ENCODE peak calls at places on chromosomes 5 and 9, in ten cellular contexts. U, A, F, C, Z, M, Q, J, X and G are unnamed samples. For H3K9me3, the result is how much of the 10 kb centered on the place peaks cover.

GRCh38 chr5:337565-338130 is 16.1 kb downstream of the AHRR start:
- DNase-seq in Q (no peak), A (peak), M (peak), X (peak), J (no peak), Z (no peak), F (no peak), U (peak), C (no peak), G (peak)

GRCh38 chr9:98230354-98230753 is 25.1 kb downstream of the TBC1D2 start:
- DNase-seq in Z (no peak), C (no peak), U (no peak), F (no peak), A (no peak), J (no peak), Q (no peak), X (no peak), M (peak), G (no peak)

GRCh38 chr9:98944130-98945074 is 695 bp downstream of the COL15A1 start:
- DNase-seq in C (peak), U (peak), A (peak), F (no peak), Q (no peak), M (no peak), J (peak), Z (no peak), X (no peak), G (peak)

GRCh38 chr9:95720496-95720895 is 155.0 kb upstream of the ERCC6L2 start:
- DNase-seq in Z (no peak), F (no peak), C (no peak), M (no peak), Q (no peak), J (no peak), U (no peak), A (no peak), X (no peak), G (no peak)

GRCh38 chr5:127313847-127314473 is 23.4 kb downstream of the MEGF10 start:
- DNase-seq in A (peak), Q (peak), X (peak), J (peak), Z (peak), U (peak), F (peak), C (peak), M (peak), G (peak)

GRCh38 chr5:52878671-52879070 is 91.0 kb downstream of the ITGA1 start:
- DNase-seq in X (no peak), F (no peak), C (no peak), M (no peak), Q (no peak), J (no peak), Z (no peak), A (no peak), U (peak), G (no peak)

GRCh38 chr9:133773889-133774655 is 35.9 kb upstream of the SARDH start:
- DNase-seq in Q (no peak), A (peak), U (peak), Z (no peak), X (no peak), M (no peak), F (no peak), J (no peak), C (no peak), G (no peak)

GRCh38 chr5:425714-426113 is 17.3 kb upstream of the EXOC3 start:
- DNase-seq in F (no peak), A (no peak), X (peak), C (no peak), Q (no peak), M (no peak), Z (no peak), J (peak), U (no peak), G (no peak)

GRCh38 chr5:55172051-55172899 is 702 bp downstream of the CDC20B start:
- DNase-seq in F (peak), Z (peak), M (peak), C (no peak), Q (peak), A (peak), J (peak), X (peak), U (peak), G (peak)

GRCh38 chr5:77425420-77425819 is 66.7 kb downstream of the WDR41 start:
- DNase-seq in U (no peak), M (no peak), C (no peak), J (no peak), Q (no peak), F (no peak), A (no peak), X (no peak), Z (no peak), G (no peak)

GRCh38 chr9:14670718-14671117 is 22.5 kb downstream of the ZDHHC21 start:
- DNase-seq in C (no peak), U (peak), J (no peak), Q (no peak), A (no peak), M (no peak), Z (no peak), F (no peak), X (no peak), G (no peak)

GRCh38 chr5:155402927-155403645 is 389.5 kb downstream of the KIF4B start:
- DNase-seq in M (no peak), X (no peak), A (no peak), F (no peak), Z (no peak), Q (no peak), U (no peak), C (no peak), J (no peak), G (no peak)

GRCh38 chr5:1737790-1738405 is 61.7 kb downstream of the MRPL36 start:
- DNase-seq in Z (no peak), Q (no peak), U (peak), C (no peak), X (peak), M (no peak), J (peak), F (peak), A (peak), G (peak)

GRCh38 chr5:32388429-32389111 is 56.0 kb downstream of the ZFR start:
- DNase-seq in X (no peak), U (peak), C (no peak), A (no peak), F (no peak), M (no peak), Q (no peak), Z (no peak), J (no peak), G (no peak)

GRCh38 chr5:115992848-115993350 is 30.6 kb downstream of the LVRN start:
- DNase-seq in Q (no peak), C (no peak), F (no peak), X (no peak), U (no peak), Z (no peak), A (no peak), M (no peak), J (no peak), G (no peak)
- H3K9me3 ChIP-seq in Q (under half), C (under half), F (under half), X (under half), U (under half), Z (under half), A (under half), M (under half), J (under half), G (under half)

DNA sequence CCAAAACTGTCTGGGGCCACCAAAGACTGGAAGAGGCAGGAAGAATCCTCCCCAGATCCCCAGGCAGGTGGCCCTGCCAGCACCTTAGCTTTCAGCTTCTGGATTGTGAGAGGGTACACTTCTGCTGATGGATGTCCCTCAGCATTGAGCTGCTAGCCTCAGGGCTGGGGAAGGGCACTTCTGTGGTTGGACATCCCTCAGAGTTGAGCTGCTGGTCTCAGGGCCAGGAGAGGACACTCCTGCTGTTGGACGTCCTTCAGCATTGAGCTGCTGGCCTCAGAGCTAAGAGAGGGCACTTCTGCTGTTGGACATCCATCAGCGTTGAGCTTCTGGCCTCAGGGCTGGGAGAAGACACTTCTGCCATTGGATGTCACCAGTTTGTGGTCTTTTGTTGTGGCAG is 83.8 kb upstream of the FCN1 start:
- DNase-seq in Q (no peak), C (no peak), X (no peak), Z (no peak), M (no peak), J (no peak), U (no peak), A (no peak), F (no peak), G (no peak)
- H3K9me3 ChIP-seq in Q (under half), C (under half), X (under half), Z (under half), M (under half), J (under half), U (under half), A (under half), F (under half), G (half or more)

DNA sequence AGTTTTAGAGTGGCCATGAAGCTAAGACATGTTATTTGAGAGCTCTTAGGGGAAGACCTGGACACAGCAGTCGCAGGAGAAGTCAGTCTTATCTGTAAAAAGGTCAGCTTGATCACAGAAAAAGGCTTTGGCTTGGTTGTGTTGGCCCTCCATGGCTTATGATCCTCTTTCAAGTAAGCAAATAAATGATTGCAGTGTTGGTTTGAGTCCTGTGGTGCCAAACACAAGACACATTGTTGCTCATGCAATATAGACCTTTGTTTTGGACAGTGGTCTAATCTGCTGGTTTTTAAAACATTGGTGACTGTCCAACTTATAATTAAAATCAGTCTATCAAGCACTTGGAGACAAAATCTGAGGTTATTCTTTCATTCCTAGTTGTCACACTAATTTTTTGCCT is 54.0 kb downstream of the DOCK8 start:
- DNase-seq in M (no peak), Q (no peak), U (no peak), Z (no peak), J (no peak), C (no peak), A (no peak), X (no peak), F (no peak), G (no peak)
- H3K9me3 ChIP-seq in M (under half), Q (under half), U (under half), Z (under half), J (under half), C (under half), A (under half), X (under half), F (under half), G (under half)

GRCh38 chr5:174409971-174410370 is 314.4 kb upstream of the MSX2 start:
- DNase-seq in X (no peak), Z (no peak), J (no peak), A (no peak), M (no peak), Q (no peak), C (no peak), F (no peak), U (no peak), G (no peak)
- H3K9me3 ChIP-seq in X (under half), Z (under half), J (under half), A (under half), M (under half), Q (under half), C (under half), F (under half), U (under half), G (under half)

DNA sequence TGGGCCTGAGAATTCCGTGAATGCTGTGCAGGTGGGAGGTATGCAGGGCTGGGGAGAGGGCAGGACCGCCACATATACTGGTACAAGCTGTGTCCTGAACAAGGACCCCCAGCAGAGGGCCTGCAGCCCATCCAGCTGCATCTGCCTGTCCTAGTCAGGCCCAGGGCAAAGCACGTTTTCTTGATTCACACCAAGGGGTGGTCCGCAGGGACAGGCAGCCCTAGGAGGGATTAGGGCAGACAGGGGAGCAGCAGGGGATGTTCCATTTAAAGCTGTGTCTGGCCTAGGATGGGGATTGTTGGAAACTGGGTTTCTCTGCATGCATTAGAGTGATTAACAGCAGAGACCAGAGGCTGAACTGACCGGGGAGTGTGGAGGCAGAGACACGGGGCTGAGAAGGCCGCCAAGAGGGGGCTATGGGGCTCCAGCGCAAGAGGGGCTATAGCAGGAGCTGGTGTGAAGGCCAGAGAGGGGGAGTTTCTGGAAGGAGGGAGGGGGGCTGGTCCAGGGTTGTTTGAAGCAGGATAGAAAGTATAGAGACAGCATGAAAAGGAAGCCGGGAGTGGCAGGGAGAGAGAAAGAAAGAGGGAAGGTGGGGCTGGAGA is 2.7 kb downstream of the GRM6 start:
- DNase-seq in J (no peak), Z (no peak), A (no peak), F (no peak), Q (no peak), M (no peak), C (no peak), U (no peak), X (no peak), G (no peak)
- H3K9me3 ChIP-seq in J (under half), Z (under half), A (under half), F (under half), Q (under half), M (under half), C (under half), U (under half), X (under half), G (under half)

DNA sequence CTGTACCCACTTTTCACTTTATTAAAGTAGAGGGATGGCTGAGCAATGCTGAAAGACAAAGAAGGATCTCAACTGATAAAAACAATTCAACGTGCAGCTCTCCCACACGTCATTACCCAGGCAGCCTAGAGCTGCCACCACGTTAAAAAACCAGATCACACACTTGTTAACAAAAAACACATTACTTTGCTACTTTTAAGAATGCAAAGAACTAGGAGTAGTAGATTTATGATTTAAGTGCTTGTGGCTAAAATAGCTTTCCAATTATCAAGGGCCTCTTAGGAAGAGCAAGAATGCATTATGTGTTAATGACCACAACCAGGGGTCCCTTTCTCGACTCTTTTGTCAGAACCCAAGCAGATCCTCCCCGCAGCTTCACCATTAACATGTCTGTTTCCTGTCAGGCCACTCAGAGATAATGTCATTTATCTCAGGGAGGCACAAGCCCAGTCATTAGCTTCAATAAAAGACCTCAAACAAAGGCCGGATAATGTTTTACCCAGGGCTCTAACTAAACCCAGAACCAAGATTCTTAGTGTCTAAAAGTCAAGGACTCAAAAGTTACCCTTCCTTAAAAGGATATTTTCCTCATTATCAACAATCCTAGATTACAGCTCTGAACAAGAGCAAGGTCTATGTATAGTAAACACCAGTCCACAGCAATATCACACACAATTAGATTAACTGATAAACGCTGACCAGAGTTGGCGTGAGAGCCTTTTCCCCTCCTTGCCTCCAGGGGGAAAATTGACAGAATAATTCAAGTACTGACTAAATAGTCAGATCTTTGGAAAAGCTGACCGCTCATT is 7.5 kb downstream of the ZNF608 start:
- DNase-seq in Q (no peak), X (peak), A (peak), C (no peak), F (no peak), Z (no peak), J (no peak), U (peak), M (peak), G (peak)
- H3K9me3 ChIP-seq in Q (under half), X (under half), A (under half), C (under half), F (under half), Z (under half), J (under half), U (under half), M (under half), G (under half)

DNA sequence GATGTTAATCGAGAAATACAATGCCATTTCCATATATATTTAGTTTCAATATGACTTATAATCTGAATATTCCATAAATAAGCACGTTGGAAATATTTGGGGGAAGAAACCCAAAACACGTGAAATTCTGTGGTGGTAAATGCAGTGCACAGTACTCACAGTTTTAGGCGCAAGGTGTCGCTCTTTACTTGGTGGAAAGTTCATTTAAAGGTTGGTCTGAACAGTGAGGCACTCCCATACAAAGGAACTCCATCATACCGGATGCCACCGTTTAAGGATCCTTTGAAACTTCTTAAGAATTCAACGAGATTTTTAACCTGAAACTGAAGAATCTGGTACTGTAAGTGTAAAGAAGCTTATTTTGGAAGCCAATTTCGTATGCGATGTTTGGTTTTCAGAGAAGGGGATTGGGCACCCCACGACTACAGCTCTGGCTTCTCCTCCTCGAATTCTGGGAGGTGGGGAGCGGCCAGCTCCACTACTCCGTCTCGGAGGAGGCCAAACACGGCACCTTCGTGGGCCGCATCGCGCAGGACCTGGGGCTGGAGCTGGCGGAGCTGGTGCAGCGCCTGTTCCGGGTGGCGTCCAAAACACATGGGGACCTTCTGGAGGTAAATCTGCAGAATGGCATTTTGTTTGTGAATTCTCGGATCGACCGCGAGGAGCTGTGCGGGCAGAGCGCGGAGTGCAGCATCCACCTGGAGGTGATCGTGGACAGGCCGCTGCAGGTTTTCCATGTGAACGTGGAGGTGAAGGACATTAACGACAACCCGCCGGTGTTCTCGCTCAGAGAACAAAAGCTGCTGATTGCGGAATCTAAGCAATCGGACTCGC is at the start of gene PCDHA11:
- DNase-seq in Q (no peak), J (no peak), C (no peak), A (no peak), F (no peak), Z (no peak), M (no peak), X (no peak), U (no peak), G (peak)
- H3K9me3 ChIP-seq in Q (under half), J (under half), C (under half), A (under half), F (under half), Z (under half), M (under half), X (under half), U (under half), G (under half)

DNA sequence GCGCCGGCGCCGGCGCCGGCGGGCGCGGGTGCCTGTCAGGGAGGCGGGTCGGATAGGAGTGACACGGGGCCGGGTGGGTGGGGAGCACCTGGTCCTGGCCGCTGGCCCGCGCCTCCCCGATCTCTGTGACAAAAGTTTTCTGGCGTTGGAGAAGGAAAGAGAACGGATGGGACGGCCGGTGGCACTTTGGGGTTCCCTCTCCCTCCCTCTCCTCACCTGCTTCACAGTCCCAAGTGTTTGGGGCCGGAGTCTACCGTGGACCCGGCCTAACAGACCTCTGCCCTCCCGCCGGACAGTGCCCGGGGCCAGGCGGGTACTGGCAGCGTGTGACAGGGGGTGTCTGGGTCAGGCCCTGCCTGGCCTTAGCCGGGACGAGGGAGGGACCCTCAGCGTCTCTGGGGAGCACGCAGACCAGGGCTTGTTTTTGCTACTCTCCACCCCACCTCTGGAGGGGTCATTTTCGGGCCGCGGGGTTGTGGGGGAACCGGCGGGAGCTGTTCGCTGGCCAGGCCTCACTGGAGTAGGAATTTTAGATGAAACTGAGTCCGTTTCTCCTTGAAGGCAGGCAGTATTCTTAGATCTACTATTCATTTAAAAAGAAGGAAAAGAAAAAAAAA is 1.7 kb downstream of the PRDM6 start:
- DNase-seq in U (no peak), M (no peak), J (no peak), X (no peak), Q (no peak), Z (no peak), F (no peak), C (no peak), A (peak), G (peak)
- H3K9me3 ChIP-seq in U (under half), M (under half), J (under half), X (under half), Q (under half), Z (under half), F (under half), C (under half), A (under half), G (under half)

DNA sequence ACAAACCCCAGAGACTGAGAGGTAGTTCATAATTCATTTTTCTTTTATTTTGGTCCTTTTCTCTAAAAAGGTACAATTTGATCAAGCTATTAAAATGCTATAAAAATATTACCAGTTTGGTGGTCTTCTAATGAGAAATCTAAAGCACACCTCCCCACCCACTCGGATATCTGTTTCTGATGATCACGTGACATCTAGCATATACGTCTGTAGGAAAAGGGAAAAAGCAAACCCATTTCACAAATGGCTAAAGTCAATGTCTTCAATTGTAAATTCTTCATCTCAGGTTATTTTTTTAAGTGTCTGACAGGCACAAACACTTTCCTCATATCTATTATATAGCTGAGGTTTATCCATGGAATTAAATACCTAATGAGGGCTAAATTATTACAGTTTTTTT is 18.9 kb downstream of the ZNF354A start:
- DNase-seq in J (no peak), U (no peak), F (no peak), Q (no peak), Z (no peak), C (no peak), A (no peak), M (no peak), X (no peak), G (no peak)
- H3K9me3 ChIP-seq in J (under half), U (under half), F (half or more), Q (under half), Z (half or more), C (half or more), A (under half), M (half or more), X (under half), G (half or more)